ENCODE peak calls at places on chromosomes 11 and 22, in five cellular contexts. One of them, this sample, is unnamed.

GRCh38 chr22:44996120-44996519 is 13.7 kb downstream of the PHF21B start:
- DNase-seq in nephron progenitor cell: no peak
- DNase-seq in heart left ventricle: no peak
- DNase-seq in adrenal gland: no peak
- DNase-seq in dorsolateral prefrontal cortex: no peak
- DNase-seq in this sample: no peak

GRCh38 chr11:46497498-46497897 is 96.3 kb downstream of the AMBRA1 start:
- DNase-seq in nephron progenitor cell: no peak
- DNase-seq in heart left ventricle: no peak
- DNase-seq in adrenal gland: no peak
- DNase-seq in dorsolateral prefrontal cortex: no peak
- DNase-seq in this sample: no peak

GRCh38 chr11:49995559-49995958 is 13.2 kb upstream of the OR4C12 start:
- DNase-seq in nephron progenitor cell: peak
- DNase-seq in heart left ventricle: peak
- DNase-seq in adrenal gland: peak
- DNase-seq in dorsolateral prefrontal cortex: peak
- DNase-seq in this sample: no peak

GRCh38 chr22:42745118-42745517 is 24.4 kb upstream of the A4GALT start:
- DNase-seq in nephron progenitor cell: no peak
- DNase-seq in heart left ventricle: no peak
- DNase-seq in adrenal gland: peak
- DNase-seq in dorsolateral prefrontal cortex: no peak
- DNase-seq in this sample: peak

GRCh38 chr22:47138898-47139789 is 376.7 kb downstream of the TBC1D22A start:
- DNase-seq in nephron progenitor cell: peak
- DNase-seq in heart left ventricle: peak
- DNase-seq in adrenal gland: no peak
- DNase-seq in dorsolateral prefrontal cortex: no peak
- DNase-seq in this sample: no peak

GRCh38 chr22:45878051-45878764 is 98.8 kb downstream of the WNT7B start:
- DNase-seq in nephron progenitor cell: peak
- DNase-seq in heart left ventricle: peak
- DNase-seq in adrenal gland: peak
- DNase-seq in dorsolateral prefrontal cortex: no peak
- DNase-seq in this sample: no peak

GRCh38 chr11:20156876-20157613 is 3.2 kb downstream of the DBX1 start:
- DNase-seq in nephron progenitor cell: no peak
- DNase-seq in heart left ventricle: no peak
- DNase-seq in adrenal gland: no peak
- DNase-seq in dorsolateral prefrontal cortex: no peak
- DNase-seq in this sample: no peak

GRCh38 chr11:210122-210802 is 2.8 kb downstream of the RIC8A start:
- DNase-seq in nephron progenitor cell: no peak
- DNase-seq in heart left ventricle: no peak
- DNase-seq in adrenal gland: peak
- DNase-seq in dorsolateral prefrontal cortex: no peak
- DNase-seq in this sample: peak

GRCh38 chr11:74720596-74721478 is 10.4 kb downstream of the CHRDL2 start:
- DNase-seq in nephron progenitor cell: no peak
- DNase-seq in heart left ventricle: peak
- DNase-seq in adrenal gland: peak
- DNase-seq in dorsolateral prefrontal cortex: peak
- DNase-seq in this sample: no peak

GRCh38 chr11:19344661-19345518 is 104.1 kb upstream of the E2F8 start:
- DNase-seq in nephron progenitor cell: peak
- DNase-seq in heart left ventricle: peak
- DNase-seq in adrenal gland: no peak
- DNase-seq in dorsolateral prefrontal cortex: peak
- DNase-seq in this sample: peak

GRCh38 chr11:94521684-94522083 is 9.4 kb downstream of the C11orf97 start:
- DNase-seq in nephron progenitor cell: no peak
- DNase-seq in heart left ventricle: no peak
- DNase-seq in adrenal gland: no peak
- DNase-seq in dorsolateral prefrontal cortex: no peak
- DNase-seq in this sample: no peak

GRCh38 chr11:94516725-94517124 is 4.5 kb downstream of the C11orf97 start:
- DNase-seq in nephron progenitor cell: no peak
- DNase-seq in heart left ventricle: no peak
- DNase-seq in adrenal gland: no peak
- DNase-seq in dorsolateral prefrontal cortex: no peak
- DNase-seq in this sample: no peak

GRCh38 chr11:94515398-94515797 is 3.1 kb downstream of the C11orf97 start:
- DNase-seq in nephron progenitor cell: no peak
- DNase-seq in heart left ventricle: no peak
- DNase-seq in adrenal gland: no peak
- DNase-seq in dorsolateral prefrontal cortex: no peak
- DNase-seq in this sample: no peak

GRCh38 chr11:94518300-94518699 is 6.0 kb downstream of the C11orf97 start:
- DNase-seq in nephron progenitor cell: no peak
- DNase-seq in heart left ventricle: no peak
- DNase-seq in adrenal gland: no peak
- DNase-seq in dorsolateral prefrontal cortex: no peak
- DNase-seq in this sample: no peak

GRCh38 chr11:94519478-94520084 is 7.3 kb downstream of the C11orf97 start:
- DNase-seq in nephron progenitor cell: no peak
- DNase-seq in heart left ventricle: no peak
- DNase-seq in adrenal gland: no peak
- DNase-seq in dorsolateral prefrontal cortex: no peak
- DNase-seq in this sample: peak
- TF ChIP-seq CTCF in nephron progenitor cell: peak
- TF ChIP-seq CTCF in heart left ventricle: peak
- TF ChIP-seq CTCF in adrenal gland: peak
- TF ChIP-seq CTCF in dorsolateral prefrontal cortex: peak
- TF ChIP-seq CTCF in this sample: peak

DNA sequence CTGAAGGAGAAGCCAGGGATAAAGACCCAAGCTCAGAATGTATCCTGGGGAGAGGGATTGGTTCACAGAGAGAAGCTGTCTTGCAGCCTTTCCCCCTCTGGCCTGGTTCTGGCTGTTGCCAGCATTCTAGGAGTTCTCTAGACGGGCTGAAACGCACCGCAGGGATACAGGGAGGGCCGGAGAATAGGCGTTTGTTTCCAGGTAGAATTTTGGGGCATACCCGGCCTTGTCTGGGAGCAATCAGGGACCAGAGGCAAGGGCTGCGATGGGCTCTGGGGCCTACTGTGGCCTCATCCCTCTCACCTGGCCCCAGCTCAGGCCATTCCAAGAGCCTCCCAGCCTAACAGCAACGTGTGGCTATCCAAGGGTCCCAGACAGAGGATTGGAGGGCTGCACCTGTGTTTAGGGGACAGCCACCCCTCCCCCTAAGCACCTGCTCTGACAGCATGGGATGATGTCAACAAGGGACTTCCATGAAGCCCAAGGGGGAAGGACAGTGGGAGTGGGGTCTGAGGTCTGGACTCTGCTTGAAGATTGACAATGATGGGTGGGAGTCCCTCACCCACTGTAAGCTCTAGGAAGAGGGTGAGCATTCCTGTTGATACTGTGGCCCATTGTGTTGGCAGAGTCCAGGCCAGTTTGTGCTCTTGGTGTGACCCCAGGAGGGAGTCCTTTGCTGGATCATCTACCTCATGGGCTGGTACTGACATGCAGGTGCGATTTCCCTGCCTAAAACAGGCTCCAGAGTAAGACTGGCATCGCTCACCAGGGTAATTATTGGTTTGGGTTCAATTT is 46.9 kb downstream of the EIF3F start:
- DNase-seq in nephron progenitor cell: no peak
- DNase-seq in heart left ventricle: no peak
- DNase-seq in adrenal gland: no peak
- DNase-seq in dorsolateral prefrontal cortex: no peak
- DNase-seq in this sample: no peak
- TF ChIP-seq CTCF in nephron progenitor cell: no peak
- TF ChIP-seq CTCF in heart left ventricle: no peak
- TF ChIP-seq CTCF in adrenal gland: no peak
- TF ChIP-seq CTCF in dorsolateral prefrontal cortex: no peak
- TF ChIP-seq CTCF in this sample: no peak

DNA sequence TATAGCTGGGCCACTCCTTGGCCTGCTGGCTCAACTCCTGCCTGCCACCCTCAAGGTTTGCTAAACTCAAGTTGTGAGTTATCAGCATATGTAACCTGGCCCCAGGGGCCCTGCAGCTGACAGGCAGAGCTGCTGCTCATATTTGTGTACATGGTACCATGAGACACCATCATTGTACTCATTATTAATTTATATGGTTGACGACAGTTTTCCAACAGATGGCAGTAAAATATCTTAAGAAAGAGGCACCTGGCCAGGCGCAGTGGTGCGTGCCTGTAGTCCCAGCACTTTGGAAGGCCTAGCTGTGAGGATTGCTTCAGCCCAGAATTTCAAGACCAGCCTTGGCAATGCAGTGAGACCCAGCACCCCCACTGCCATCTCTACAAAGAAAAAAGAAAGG is 11.4 kb upstream of the DENND5A start:
- DNase-seq in nephron progenitor cell: no peak
- DNase-seq in heart left ventricle: no peak
- DNase-seq in adrenal gland: no peak
- DNase-seq in dorsolateral prefrontal cortex: no peak
- DNase-seq in this sample: no peak
- TF ChIP-seq CTCF in nephron progenitor cell: no peak
- TF ChIP-seq CTCF in heart left ventricle: no peak
- TF ChIP-seq CTCF in adrenal gland: no peak
- TF ChIP-seq CTCF in dorsolateral prefrontal cortex: no peak
- TF ChIP-seq CTCF in this sample: no peak

GRCh38 chr11:42625757-42626156 is 686.0 kb upstream of the API5 start:
- DNase-seq in nephron progenitor cell: no peak
- DNase-seq in heart left ventricle: no peak
- DNase-seq in adrenal gland: no peak
- DNase-seq in dorsolateral prefrontal cortex: no peak
- DNase-seq in this sample: no peak

GRCh38 chr11:42631223-42631843 is 680.5 kb upstream of the API5 start:
- DNase-seq in nephron progenitor cell: no peak
- DNase-seq in heart left ventricle: no peak
- DNase-seq in adrenal gland: no peak
- DNase-seq in dorsolateral prefrontal cortex: no peak
- DNase-seq in this sample: peak
- TF ChIP-seq CTCF in nephron progenitor cell: peak
- TF ChIP-seq CTCF in heart left ventricle: no peak
- TF ChIP-seq CTCF in adrenal gland: peak
- TF ChIP-seq CTCF in dorsolateral prefrontal cortex: peak
- TF ChIP-seq CTCF in this sample: no peak

GRCh38 chr11:11077898-11078297 is 220.0 kb upstream of the ZBED5 start:
- DNase-seq in nephron progenitor cell: no peak
- DNase-seq in heart left ventricle: no peak
- DNase-seq in adrenal gland: no peak
- DNase-seq in dorsolateral prefrontal cortex: no peak
- DNase-seq in this sample: no peak

GRCh38 chr11:11076276-11076675 is 218.4 kb upstream of the ZBED5 start:
- DNase-seq in nephron progenitor cell: no peak
- DNase-seq in heart left ventricle: no peak
- DNase-seq in adrenal gland: no peak
- DNase-seq in dorsolateral prefrontal cortex: no peak
- DNase-seq in this sample: no peak

GRCh38 chr11:11075515-11076171 is 217.8 kb upstream of the ZBED5 start:
- DNase-seq in nephron progenitor cell: no peak
- DNase-seq in heart left ventricle: no peak
- DNase-seq in adrenal gland: no peak
- DNase-seq in dorsolateral prefrontal cortex: no peak
- DNase-seq in this sample: no peak

GRCh38 chr11:11076879-11077278 is 219.0 kb upstream of the ZBED5 start:
- DNase-seq in nephron progenitor cell: no peak
- DNase-seq in heart left ventricle: no peak
- DNase-seq in adrenal gland: no peak
- DNase-seq in dorsolateral prefrontal cortex: no peak
- DNase-seq in this sample: no peak

DNA sequence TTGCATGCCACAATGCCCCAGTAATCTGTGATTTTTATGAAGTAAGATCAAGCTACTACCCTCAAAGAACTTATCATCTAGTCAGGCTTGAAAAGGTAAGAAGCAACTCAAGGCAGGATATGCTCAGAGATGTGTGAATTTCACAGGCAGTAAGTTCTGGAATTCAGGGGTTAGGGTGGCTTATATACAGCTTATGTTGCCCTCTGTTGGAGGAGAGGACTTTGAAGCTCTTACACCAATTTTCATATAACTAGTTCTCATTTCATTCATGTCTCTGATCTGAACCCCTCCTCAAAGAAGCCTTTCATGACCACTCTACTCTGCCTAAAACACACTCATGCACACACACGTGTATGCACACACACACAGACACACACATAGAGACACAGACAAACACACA is 220.5 kb upstream of the ZBED5 start:
- DNase-seq in nephron progenitor cell: no peak
- DNase-seq in heart left ventricle: no peak
- DNase-seq in adrenal gland: no peak
- DNase-seq in dorsolateral prefrontal cortex: no peak
- DNase-seq in this sample: peak
- TF ChIP-seq CTCF in nephron progenitor cell: no peak
- TF ChIP-seq CTCF in heart left ventricle: no peak
- TF ChIP-seq CTCF in adrenal gland: no peak
- TF ChIP-seq CTCF in dorsolateral prefrontal cortex: no peak
- TF ChIP-seq CTCF in this sample: no peak